ENCODE peak calls at places on chromosomes 3 and 15, in four cellular contexts. One of them, this sample, is unnamed.

GRCh38 chr3:152444029-152444641 is 175.4 kb downstream of the MBNL1 start:
- DNase-seq in H1: no peak
- DNase-seq in esophagus squamous epithelium: no peak
- DNase-seq in epithelial cell of proximal tubule: peak
- DNase-seq in this sample: no peak

GRCh38 chr3:78604328-78604727 is 1163.5 kb downstream of the ROBO1 start:
- DNase-seq in epithelial cell of proximal tubule: no peak
- DNase-seq in esophagus squamous epithelium: no peak
- DNase-seq in H1: no peak
- DNase-seq in this sample: no peak

GRCh38 chr3:120170223-120170622 is 76.0 kb upstream of the GSK3B start:
- DNase-seq in H1: no peak
- DNase-seq in esophagus squamous epithelium: no peak
- DNase-seq in epithelial cell of proximal tubule: peak
- DNase-seq in this sample: no peak

GRCh38 chr3:126467611-126467955 is 8.1 kb downstream of the ZXDC start:
- DNase-seq in esophagus squamous epithelium: no peak
- DNase-seq in epithelial cell of proximal tubule: no peak
- DNase-seq in H1: no peak
- DNase-seq in this sample: peak

GRCh38 chr3:51621091-51621892 is 49.8 kb upstream of the TEX264 start:
- DNase-seq in epithelial cell of proximal tubule: no peak
- DNase-seq in esophagus squamous epithelium: no peak
- DNase-seq in H1: no peak
- DNase-seq in this sample: no peak

GRCh38 chr15:40292246-40292645 is 9.4 kb upstream of the ANKRD63 start:
- DNase-seq in H1: no peak
- DNase-seq in epithelial cell of proximal tubule: no peak
- DNase-seq in esophagus squamous epithelium: no peak
- DNase-seq in this sample: no peak

GRCh38 chr3:14913071-14913925 is 34.1 kb upstream of the NR2C2 start:
- DNase-seq in esophagus squamous epithelium: no peak
- DNase-seq in H1: no peak
- DNase-seq in epithelial cell of proximal tubule: no peak
- DNase-seq in this sample: no peak

GRCh38 chr3:128282392-128283196 is 129.3 kb downstream of the EEFSEC start:
- DNase-seq in esophagus squamous epithelium: no peak
- DNase-seq in H1: peak
- DNase-seq in epithelial cell of proximal tubule: no peak
- DNase-seq in this sample: peak

GRCh38 chr15:41827290-41827879 is 507 bp upstream of the JMJD7 start:
- DNase-seq in H1: peak
- DNase-seq in epithelial cell of proximal tubule: no peak
- DNase-seq in esophagus squamous epithelium: no peak
- DNase-seq in this sample: no peak

GRCh38 chr3:141894524-141895176 is 18.2 kb downstream of the ATP1B3 start:
- DNase-seq in H1: no peak
- DNase-seq in epithelial cell of proximal tubule: peak
- DNase-seq in esophagus squamous epithelium: no peak
- DNase-seq in this sample: no peak

GRCh38 chr3:10503217-10503796 is 2.1 kb downstream of the ATP2B2 start:
- DNase-seq in esophagus squamous epithelium: no peak
- DNase-seq in H1: no peak
- DNase-seq in epithelial cell of proximal tubule: no peak
- DNase-seq in this sample: no peak

GRCh38 chr3:196694202-196694638 is 17.8 kb downstream of the CEP19 start:
- DNase-seq in esophagus squamous epithelium: no peak
- DNase-seq in H1: no peak
- DNase-seq in epithelial cell of proximal tubule: no peak
- DNase-seq in this sample: no peak

GRCh38 chr15:99105516-99106341 is 849 bp downstream of the SYNM start:
- DNase-seq in H1: peak
- DNase-seq in esophagus squamous epithelium: no peak
- DNase-seq in epithelial cell of proximal tubule: no peak
- DNase-seq in this sample: peak

GRCh38 chr3:29627136-29628117 is 346.6 kb downstream of the RBMS3 start:
- DNase-seq in epithelial cell of proximal tubule: no peak
- DNase-seq in esophagus squamous epithelium: no peak
- DNase-seq in H1: no peak
- DNase-seq in this sample: no peak

GRCh38 chr3:122774564-122774963 is 19.1 kb downstream of the HSPBAP1 start:
- DNase-seq in epithelial cell of proximal tubule: no peak
- DNase-seq in H1: no peak
- DNase-seq in esophagus squamous epithelium: no peak
- DNase-seq in this sample: no peak

GRCh38 chr3:122777077-122777476 is 16.6 kb downstream of the HSPBAP1 start:
- DNase-seq in epithelial cell of proximal tubule: no peak
- DNase-seq in H1: no peak
- DNase-seq in esophagus squamous epithelium: no peak
- DNase-seq in this sample: no peak

GRCh38 chr3:122773856-122774535 is 19.6 kb downstream of the HSPBAP1 start:
- DNase-seq in epithelial cell of proximal tubule: no peak
- DNase-seq in esophagus squamous epithelium: no peak
- DNase-seq in H1: no peak
- DNase-seq in this sample: no peak

GRCh38 chr3:122776675-122777074 is 17.0 kb downstream of the HSPBAP1 start:
- DNase-seq in epithelial cell of proximal tubule: no peak
- DNase-seq in H1: no peak
- DNase-seq in esophagus squamous epithelium: no peak
- DNase-seq in this sample: no peak

DNA sequence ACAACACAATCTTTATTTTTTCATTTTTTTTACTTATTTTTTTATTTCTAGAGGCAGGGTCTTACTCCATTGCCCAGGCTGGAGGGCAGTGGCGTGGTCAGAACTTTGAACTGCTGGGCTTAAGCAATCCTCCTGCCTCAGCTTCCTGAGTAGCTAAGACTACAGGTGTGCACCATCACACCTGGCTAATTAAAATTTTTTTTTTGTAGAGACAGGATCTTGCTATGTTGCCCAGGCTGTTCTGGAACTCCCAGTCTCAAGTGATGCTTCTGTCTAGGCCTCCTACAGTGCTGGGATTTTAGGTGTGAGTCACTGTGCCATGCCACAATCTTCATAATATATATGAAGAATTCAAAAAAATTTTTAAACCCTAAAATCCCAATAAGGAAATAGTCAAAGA is 20.8 kb downstream of the HSPBAP1 start:
- DNase-seq in epithelial cell of proximal tubule: no peak
- DNase-seq in esophagus squamous epithelium: no peak
- DNase-seq in H1: no peak
- DNase-seq in this sample: no peak
- TF ChIP-seq CTCF in epithelial cell of proximal tubule: no peak
- TF ChIP-seq CTCF in esophagus squamous epithelium: no peak
- TF ChIP-seq CTCF in H1: no peak
- TF ChIP-seq CTCF in this sample: no peak

GRCh38 chr3:25592510-25592968 is 72.2 kb downstream of the TOP2B start:
- DNase-seq in esophagus squamous epithelium: no peak
- DNase-seq in epithelial cell of proximal tubule: peak
- DNase-seq in H1: no peak
- DNase-seq in this sample: no peak
- TF ChIP-seq CTCF in esophagus squamous epithelium: peak
- TF ChIP-seq CTCF in epithelial cell of proximal tubule: peak
- TF ChIP-seq CTCF in H1: peak
- TF ChIP-seq CTCF in this sample: peak

DNA sequence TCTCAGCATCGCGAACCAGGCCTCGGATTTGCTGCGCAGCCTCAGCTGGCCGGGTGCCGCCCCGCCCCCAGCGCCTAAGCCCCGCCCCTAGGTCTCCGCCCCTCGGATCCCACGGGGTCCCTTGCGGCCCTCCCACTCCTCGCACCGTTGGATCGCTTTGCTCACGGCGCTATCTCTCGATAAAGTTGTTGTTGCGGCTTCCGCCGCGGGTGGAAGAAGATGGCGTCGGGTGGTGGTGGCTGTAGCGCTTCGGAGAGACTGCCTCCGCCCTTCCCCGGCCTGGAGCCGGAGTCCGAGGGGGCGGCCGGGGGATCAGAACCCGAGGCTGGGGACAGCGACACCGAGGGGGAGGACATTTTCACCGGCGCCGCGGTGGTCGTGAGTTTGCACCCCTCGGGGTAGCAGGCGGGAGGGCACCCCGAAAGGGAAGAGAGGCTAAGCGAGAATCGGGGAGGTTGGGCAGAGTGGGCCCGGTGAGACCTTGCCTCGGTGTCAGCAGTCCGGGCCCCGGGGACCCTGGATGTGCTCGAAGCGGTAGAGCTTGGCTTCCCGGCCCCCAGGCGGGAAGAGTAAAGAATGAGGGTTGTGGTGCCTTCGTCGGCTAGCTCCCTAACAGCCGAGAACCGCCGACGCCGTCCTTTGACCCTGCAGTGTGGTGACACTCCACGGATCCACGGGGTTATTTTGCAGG is at the start of gene SNX1:
- DNase-seq in H1: peak
- DNase-seq in epithelial cell of proximal tubule: no peak
- DNase-seq in esophagus squamous epithelium: peak
- DNase-seq in this sample: peak
- TF ChIP-seq CTCF in H1: no peak
- TF ChIP-seq CTCF in epithelial cell of proximal tubule: no peak
- TF ChIP-seq CTCF in esophagus squamous epithelium: peak
- TF ChIP-seq CTCF in this sample: no peak

GRCh38 chr3:42115946-42116345 is 24.8 kb downstream of the TRAK1 start:
- DNase-seq in H1: no peak
- DNase-seq in epithelial cell of proximal tubule: no peak
- DNase-seq in esophagus squamous epithelium: no peak
- DNase-seq in this sample: peak

GRCh38 chr3:42115223-42115622 is 24.1 kb downstream of the TRAK1 start:
- DNase-seq in epithelial cell of proximal tubule: no peak
- DNase-seq in H1: no peak
- DNase-seq in esophagus squamous epithelium: no peak
- DNase-seq in this sample: no peak

GRCh38 chr3:42116466-42116865 is 25.3 kb downstream of the TRAK1 start:
- DNase-seq in epithelial cell of proximal tubule: no peak
- DNase-seq in esophagus squamous epithelium: no peak
- DNase-seq in H1: no peak
- DNase-seq in this sample: no peak

GRCh38 chr3:42118762-42119361 is 27.7 kb downstream of the TRAK1 start:
- DNase-seq in epithelial cell of proximal tubule: no peak
- DNase-seq in esophagus squamous epithelium: no peak
- DNase-seq in H1: no peak
- DNase-seq in this sample: no peak

GRCh38 chr3:42117175-42118008 is 26.2 kb downstream of the TRAK1 start:
- DNase-seq in epithelial cell of proximal tubule: no peak
- DNase-seq in H1: peak
- DNase-seq in esophagus squamous epithelium: no peak
- DNase-seq in this sample: no peak
- TF ChIP-seq CTCF in epithelial cell of proximal tubule: peak
- TF ChIP-seq CTCF in H1: peak
- TF ChIP-seq CTCF in esophagus squamous epithelium: peak
- TF ChIP-seq CTCF in this sample: peak

GRCh38 chr3:113251817-113252216 is 40.5 kb downstream of the BOC start:
- DNase-seq in epithelial cell of proximal tubule: no peak
- DNase-seq in H1: no peak
- DNase-seq in esophagus squamous epithelium: no peak
- DNase-seq in this sample: no peak
- TF ChIP-seq CTCF in epithelial cell of proximal tubule: no peak
- TF ChIP-seq CTCF in H1: no peak
- TF ChIP-seq CTCF in esophagus squamous epithelium: peak
- TF ChIP-seq CTCF in this sample: no peak

DNA sequence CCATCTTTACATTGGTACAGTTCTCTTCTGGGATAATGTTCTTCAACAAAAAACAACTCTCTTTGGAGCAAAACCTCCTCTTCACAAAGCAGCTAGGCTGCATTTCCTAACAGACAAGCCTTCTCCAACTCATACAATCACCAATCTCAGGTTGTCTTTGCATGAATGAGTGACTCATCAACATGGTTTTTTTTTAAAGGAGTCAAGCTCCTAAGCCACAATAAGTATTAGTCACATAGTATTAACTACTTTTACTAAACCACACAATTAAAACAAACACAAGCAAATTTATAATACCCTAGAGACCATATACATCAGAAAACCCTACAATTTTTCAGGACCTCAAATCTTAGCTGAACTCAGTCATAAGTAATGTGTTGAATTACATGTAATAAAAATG is 137.4 kb downstream of the TBC1D5 start:
- DNase-seq in esophagus squamous epithelium: no peak
- DNase-seq in epithelial cell of proximal tubule: peak
- DNase-seq in H1: no peak
- DNase-seq in this sample: no peak
- TF ChIP-seq CTCF in esophagus squamous epithelium: no peak
- TF ChIP-seq CTCF in epithelial cell of proximal tubule: no peak
- TF ChIP-seq CTCF in H1: no peak
- TF ChIP-seq CTCF in this sample: no peak

GRCh38 chr3:89314454-89314853 is 207.0 kb downstream of the EPHA3 start:
- DNase-seq in H1: no peak
- DNase-seq in epithelial cell of proximal tubule: no peak
- DNase-seq in esophagus squamous epithelium: no peak
- DNase-seq in this sample: no peak
- TF ChIP-seq CTCF in H1: peak
- TF ChIP-seq CTCF in epithelial cell of proximal tubule: peak
- TF ChIP-seq CTCF in esophagus squamous epithelium: no peak
- TF ChIP-seq CTCF in this sample: peak

GRCh38 chr15:74367296-74367854 is at the start of gene CYP11A1:
- DNase-seq in H1: no peak
- DNase-seq in esophagus squamous epithelium: no peak
- DNase-seq in epithelial cell of proximal tubule: no peak
- DNase-seq in this sample: no peak

GRCh38 chr15:74364936-74365618 is 2.4 kb downstream of the CYP11A1 start:
- DNase-seq in H1: no peak
- DNase-seq in esophagus squamous epithelium: no peak
- DNase-seq in epithelial cell of proximal tubule: no peak
- DNase-seq in this sample: no peak

GRCh38 chr15:74362482-74362881 is 5.0 kb downstream of the CYP11A1 start:
- DNase-seq in epithelial cell of proximal tubule: no peak
- DNase-seq in H1: no peak
- DNase-seq in esophagus squamous epithelium: no peak
- DNase-seq in this sample: no peak

GRCh38 chr15:74368121-74368520 is 675 bp upstream of the CYP11A1 start:
- DNase-seq in epithelial cell of proximal tubule: no peak
- DNase-seq in H1: no peak
- DNase-seq in esophagus squamous epithelium: no peak
- DNase-seq in this sample: no peak

DNA sequence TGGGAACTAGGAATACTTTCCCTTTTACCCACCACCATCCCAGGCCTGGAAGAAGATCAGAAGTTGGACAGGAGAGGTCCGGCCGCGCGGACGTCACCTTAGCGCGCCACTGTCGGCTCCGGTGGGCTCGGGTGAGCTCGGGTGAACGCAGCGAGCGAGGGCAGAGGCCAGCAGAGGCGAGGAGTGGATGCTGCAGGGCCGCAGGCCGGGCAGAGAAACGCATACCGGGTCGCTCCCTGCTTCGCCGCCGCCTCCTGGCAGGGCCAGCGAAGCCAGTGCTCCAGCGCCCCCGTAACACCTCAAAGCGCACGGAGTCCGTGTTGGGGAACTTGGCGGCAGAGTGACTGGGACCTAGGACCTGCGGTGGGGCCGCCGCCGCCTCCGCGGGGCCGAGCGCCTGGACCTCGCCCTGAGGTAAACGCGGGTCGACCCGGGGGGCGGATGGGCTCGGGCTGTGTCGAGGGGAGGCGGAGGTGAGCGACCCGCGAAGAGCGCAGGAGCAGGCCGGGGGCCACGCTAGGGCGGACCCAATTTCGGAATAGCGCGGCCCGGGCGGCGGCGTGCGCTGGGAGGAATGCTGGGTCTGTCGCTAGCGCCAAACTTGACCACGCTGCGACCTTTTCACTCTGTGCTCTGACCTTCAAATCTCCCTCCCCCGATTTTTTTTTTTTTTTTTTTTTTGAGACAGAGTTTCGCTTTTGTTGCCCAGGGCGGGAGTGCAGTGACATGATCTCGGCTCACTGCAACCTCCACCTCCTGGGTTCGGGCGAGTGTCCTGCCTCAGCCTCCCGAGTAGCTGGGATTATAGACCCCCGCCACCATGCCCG is 1.6 kb downstream of the CYP11A1 start:
- DNase-seq in esophagus squamous epithelium: no peak
- DNase-seq in H1: peak
- DNase-seq in epithelial cell of proximal tubule: no peak
- DNase-seq in this sample: no peak
- TF ChIP-seq CTCF in esophagus squamous epithelium: no peak
- TF ChIP-seq CTCF in H1: no peak
- TF ChIP-seq CTCF in epithelial cell of proximal tubule: no peak
- TF ChIP-seq CTCF in this sample: no peak

This sample was measured in chondrocyte.